ENCODE peak calls at places on chromosome 13, in four cellular contexts. One of them, this sample, is unnamed.

GRCh38 chr13:36154567-36155231 is 23.5 kb upstream of the DCLK1 start:
- DNase-seq in stimulated activated CD4-positive, alpha-beta T cell treated with anti-CD3 and anti-CD28 coated beads, Interleukin-15, amount 100 ng/mL, for 1 hour: no peak
- DNase-seq in putamen: no peak
- DNase-seq in activated gamma-delta T cell treated with anti-CD3 and anti-CD28 coated beads, Interleukin-2, amount 50 U/mL, for 16 hours: no peak
- DNase-seq in this sample: peak

GRCh38 chr13:96822900-96823299 is 171.4 kb downstream of the OXGR1 start:
- DNase-seq in stimulated activated CD4-positive, alpha-beta T cell treated with anti-CD3 and anti-CD28 coated beads, Interleukin-15, amount 100 ng/mL, for 1 hour: no peak
- DNase-seq in putamen: no peak
- DNase-seq in activated gamma-delta T cell treated with anti-CD3 and anti-CD28 coated beads, Interleukin-2, amount 50 U/mL, for 16 hours: no peak
- DNase-seq in this sample: no peak

GRCh38 chr13:104006625-104007061 is 940.4 kb upstream of the SLC10A2 start:
- DNase-seq in stimulated activated CD4-positive, alpha-beta T cell treated with anti-CD3 and anti-CD28 coated beads, Interleukin-15, amount 100 ng/mL, for 1 hour: no peak
- DNase-seq in putamen: peak
- DNase-seq in activated gamma-delta T cell treated with anti-CD3 and anti-CD28 coated beads, Interleukin-2, amount 50 U/mL, for 16 hours: no peak
- DNase-seq in this sample: peak

GRCh38 chr13:113948034-113948742 is 25.7 kb downstream of the C13orf46 start:
- DNase-seq in stimulated activated CD4-positive, alpha-beta T cell treated with anti-CD3 and anti-CD28 coated beads, Interleukin-15, amount 100 ng/mL, for 1 hour: no peak
- DNase-seq in putamen: no peak
- DNase-seq in activated gamma-delta T cell treated with anti-CD3 and anti-CD28 coated beads, Interleukin-2, amount 50 U/mL, for 16 hours: no peak
- DNase-seq in this sample: no peak

GRCh38 chr13:74574964-74575728 is 440.9 kb upstream of the KLF12 start:
- DNase-seq in stimulated activated CD4-positive, alpha-beta T cell treated with anti-CD3 and anti-CD28 coated beads, Interleukin-15, amount 100 ng/mL, for 1 hour: no peak
- DNase-seq in putamen: peak
- DNase-seq in activated gamma-delta T cell treated with anti-CD3 and anti-CD28 coated beads, Interleukin-2, amount 50 U/mL, for 16 hours: no peak
- DNase-seq in this sample: no peak

GRCh38 chr13:24161010-24161775 is 673 bp downstream of the SPATA13 start:
- DNase-seq in stimulated activated CD4-positive, alpha-beta T cell treated with anti-CD3 and anti-CD28 coated beads, Interleukin-15, amount 100 ng/mL, for 1 hour: peak
- DNase-seq in putamen: peak
- DNase-seq in activated gamma-delta T cell treated with anti-CD3 and anti-CD28 coated beads, Interleukin-2, amount 50 U/mL, for 16 hours: peak
- DNase-seq in this sample: peak

GRCh38 chr13:94209110-94209509 is 270.4 kb downstream of the DCT start:
- DNase-seq in stimulated activated CD4-positive, alpha-beta T cell treated with anti-CD3 and anti-CD28 coated beads, Interleukin-15, amount 100 ng/mL, for 1 hour: no peak
- DNase-seq in putamen: no peak
- DNase-seq in activated gamma-delta T cell treated with anti-CD3 and anti-CD28 coated beads, Interleukin-2, amount 50 U/mL, for 16 hours: no peak
- DNase-seq in this sample: no peak

GRCh38 chr13:74708629-74709028 is 574.4 kb upstream of the KLF12 start:
- DNase-seq in stimulated activated CD4-positive, alpha-beta T cell treated with anti-CD3 and anti-CD28 coated beads, Interleukin-15, amount 100 ng/mL, for 1 hour: no peak
- DNase-seq in putamen: no peak
- DNase-seq in activated gamma-delta T cell treated with anti-CD3 and anti-CD28 coated beads, Interleukin-2, amount 50 U/mL, for 16 hours: no peak
- DNase-seq in this sample: no peak

GRCh38 chr13:41668130-41668757 is 210.9 kb downstream of the RGCC start:
- DNase-seq in stimulated activated CD4-positive, alpha-beta T cell treated with anti-CD3 and anti-CD28 coated beads, Interleukin-15, amount 100 ng/mL, for 1 hour: no peak
- DNase-seq in putamen: peak
- DNase-seq in activated gamma-delta T cell treated with anti-CD3 and anti-CD28 coated beads, Interleukin-2, amount 50 U/mL, for 16 hours: no peak
- DNase-seq in this sample: peak

GRCh38 chr13:39448831-39449230 is 154.2 kb downstream of the LHFPL6 start:
- DNase-seq in stimulated activated CD4-positive, alpha-beta T cell treated with anti-CD3 and anti-CD28 coated beads, Interleukin-15, amount 100 ng/mL, for 1 hour: no peak
- DNase-seq in putamen: peak
- DNase-seq in activated gamma-delta T cell treated with anti-CD3 and anti-CD28 coated beads, Interleukin-2, amount 50 U/mL, for 16 hours: no peak
- DNase-seq in this sample: no peak

GRCh38 chr13:106083620-106084350 is 451.7 kb downstream of the EFNB2 start:
- DNase-seq in stimulated activated CD4-positive, alpha-beta T cell treated with anti-CD3 and anti-CD28 coated beads, Interleukin-15, amount 100 ng/mL, for 1 hour: no peak
- DNase-seq in putamen: peak
- DNase-seq in activated gamma-delta T cell treated with anti-CD3 and anti-CD28 coated beads, Interleukin-2, amount 50 U/mL, for 16 hours: no peak
- DNase-seq in this sample: no peak

GRCh38 chr13:101301053-101301452 is 115.3 kb downstream of the NALCN start:
- DNase-seq in stimulated activated CD4-positive, alpha-beta T cell treated with anti-CD3 and anti-CD28 coated beads, Interleukin-15, amount 100 ng/mL, for 1 hour: no peak
- DNase-seq in putamen: no peak
- DNase-seq in activated gamma-delta T cell treated with anti-CD3 and anti-CD28 coated beads, Interleukin-2, amount 50 U/mL, for 16 hours: no peak
- DNase-seq in this sample: no peak

GRCh38 chr13:74110053-74110452 is 24.2 kb downstream of the KLF12 start:
- DNase-seq in stimulated activated CD4-positive, alpha-beta T cell treated with anti-CD3 and anti-CD28 coated beads, Interleukin-15, amount 100 ng/mL, for 1 hour: no peak
- DNase-seq in putamen: no peak
- DNase-seq in activated gamma-delta T cell treated with anti-CD3 and anti-CD28 coated beads, Interleukin-2, amount 50 U/mL, for 16 hours: no peak
- DNase-seq in this sample: no peak

GRCh38 chr13:36377822-36378480 is 31.8 kb upstream of the SPART start:
- DNase-seq in stimulated activated CD4-positive, alpha-beta T cell treated with anti-CD3 and anti-CD28 coated beads, Interleukin-15, amount 100 ng/mL, for 1 hour: no peak
- DNase-seq in putamen: no peak
- DNase-seq in activated gamma-delta T cell treated with anti-CD3 and anti-CD28 coated beads, Interleukin-2, amount 50 U/mL, for 16 hours: no peak
- DNase-seq in this sample: no peak

GRCh38 chr13:93784191-93784590 is 557.6 kb downstream of the GPC6 start:
- DNase-seq in stimulated activated CD4-positive, alpha-beta T cell treated with anti-CD3 and anti-CD28 coated beads, Interleukin-15, amount 100 ng/mL, for 1 hour: no peak
- DNase-seq in putamen: no peak
- DNase-seq in activated gamma-delta T cell treated with anti-CD3 and anti-CD28 coated beads, Interleukin-2, amount 50 U/mL, for 16 hours: no peak
- DNase-seq in this sample: no peak

GRCh38 chr13:89066868-89067466 is 1395.8 kb downstream of the SLITRK5 start:
- DNase-seq in stimulated activated CD4-positive, alpha-beta T cell treated with anti-CD3 and anti-CD28 coated beads, Interleukin-15, amount 100 ng/mL, for 1 hour: no peak
- DNase-seq in putamen: peak
- DNase-seq in activated gamma-delta T cell treated with anti-CD3 and anti-CD28 coated beads, Interleukin-2, amount 50 U/mL, for 16 hours: peak
- DNase-seq in this sample: peak